ENCODE peak calls at places on chromosomes 16 and 17, in five cellular contexts. I is heart left ventricle, R is EL, C is WTC11, F is mesenchymal stem cell. Q is an unnamed sample.

GRCh38 chr17:72115789-72116520 is 4.9 kb upstream of the SOX9 start:
- DNase-seq in I (no peak), R (no peak), C (peak; percentile 31), F (peak; percentile 25), Q (no peak)

GRCh38 chr16:84220851-84221250 is 19.0 kb downstream of the KCNG4 start:
- DNase-seq in I (no peak), R (peak; percentile 21), C (no peak), F (peak; percentile 20), Q (no peak)

GRCh38 chr16:68383858-68384257 is 64.5 kb downstream of the SMPD3 start:
- DNase-seq in I (no peak), R (no peak), C (no peak), F (no peak), Q (no peak)

GRCh38 chr17:19727466-19728113 is 11.2 kb upstream of the SLC47A2 start:
- DNase-seq in I (peak; percentile 66), R (peak; percentile 11), C (no peak), F (peak; percentile 95), Q (peak; percentile 54)

GRCh38 chr17:82775033-82775823 is 23.4 kb downstream of the TBCD start:
- DNase-seq in I (peak; percentile 63), R (peak; percentile 20), C (peak; percentile 90), F (peak; percentile 45), Q (peak; percentile 75)

GRCh38 chr16:1537763-1538289 is 4.4 kb downstream of the TMEM204 start:
- DNase-seq in I (no peak), R (no peak), C (no peak), F (no peak), Q (no peak)

GRCh38 chr17:40417258-40417608 is 463 bp downstream of the TOP2A start:
- DNase-seq in I (no peak), R (no peak), C (no peak), F (no peak), Q (no peak)

GRCh38 chr17:29378495-29378894 is 11.7 kb upstream of the TAOK1 start:
- DNase-seq in I (no peak), R (no peak), C (no peak), F (no peak), Q (no peak)

GRCh38 chr17:41415833-41416335 is 8.5 kb downstream of the KRT37 start:
- DNase-seq in I (no peak), R (peak; percentile 85), C (no peak), F (peak; percentile 36), Q (no peak)

GRCh38 chr16:58638148-58639036 is 8.8 kb upstream of the CNOT1 start:
- DNase-seq in I (peak; percentile 21), R (peak; percentile 89), C (peak; percentile 45), F (peak; percentile 80), Q (peak; percentile 44)

GRCh38 chr16:19294156-19294649 is 8.7 kb downstream of the CLEC19A start:
- DNase-seq in I (peak; percentile 56), R (no peak), C (no peak), F (no peak), Q (peak; percentile 66)

GRCh38 chr17:66548158-66548557 is 245.7 kb downstream of the PRKCA start:
- DNase-seq in I (no peak), R (peak; percentile 76), C (no peak), F (peak; percentile 40), Q (no peak)

GRCh38 chr17:2564876-2565275 is 28.6 kb upstream of the PAFAH1B1 start:
- DNase-seq in I (no peak), R (no peak), C (no peak), F (no peak), Q (no peak)

GRCh38 chr17:1693339-1693738 is 8.7 kb upstream of the PRPF8 start:
- DNase-seq in I (no peak), R (peak; percentile 50), C (no peak), F (peak; percentile 71), Q (no peak)

GRCh38 chr16:57167951-57168350 is 17.9 kb downstream of the PSME3IP1 start:
- DNase-seq in I (no peak), R (peak; percentile 58), C (no peak), F (peak; percentile 78), Q (no peak)

GRCh38 chr16:81263470-81264200 is 25.1 kb downstream of the BCO1 start:
- DNase-seq in I (no peak), R (no peak), C (no peak), F (no peak), Q (no peak)

GRCh38 chr17:44122825-44123355 is 551 bp downstream of the HDAC5 start:
- DNase-seq in I (no peak), R (no peak), C (no peak), F (no peak), Q (no peak)

GRCh38 chr17:55344514-55344997 is 77.1 kb downstream of the MMD start:
- DNase-seq in I (no peak), R (no peak), C (no peak), F (no peak), Q (no peak)

GRCh38 chr17:82698974-82699442 is 510 bp upstream of the RAB40B start:
- DNase-seq in I (no peak), R (no peak), C (no peak), F (no peak), Q (no peak)

GRCh38 chr16:16974192-16974591 is 496.6 kb downstream of the XYLT1 start:
- DNase-seq in I (no peak), R (no peak), C (no peak), F (no peak), Q (no peak)

GRCh38 chr17:15981646-15982580 is 17.6 kb downstream of the ZSWIM7 start:
- DNase-seq in I (no peak), R (peak; percentile 71), C (no peak), F (peak; percentile 80), Q (no peak)

GRCh38 chr17:42818379-42818778 is 5.7 kb downstream of the BECN1 start:
- DNase-seq in I (no peak), R (peak; percentile 37), C (no peak), F (no peak), Q (no peak)

GRCh38 chr16:81796035-81796434 is 16.9 kb downstream of the PLCG2 start:
- DNase-seq in I (no peak), R (no peak), C (no peak), F (no peak), Q (no peak)

GRCh38 chr16:84785843-84786538 is 33.8 kb upstream of the CRISPLD2 start:
- DNase-seq in I (peak; percentile 54), R (peak; percentile 37), C (no peak), F (peak; percentile 31), Q (peak; percentile 37)

GRCh38 chr16:11672206-11673090 is 4.2 kb downstream of the SNN start:
- DNase-seq in I (peak; percentile 55), R (no peak), C (no peak), F (no peak), Q (no peak)

GRCh38 chr16:566475-567361 is at the start of gene NHLRC4:
- DNase-seq in I (peak; percentile 85), R (peak; percentile 58), C (peak; percentile 76), F (peak; percentile 71), Q (peak; percentile 82)

GRCh38 chr17:48155889-48156670 is 48.5 kb downstream of the SNX11 start:
- DNase-seq in I (no peak), R (no peak), C (peak; percentile 36), F (no peak), Q (no peak)

GRCh38 chr16:55832788-55833583 is at the start of gene CES1:
- DNase-seq in I (peak; percentile 39), R (no peak), C (no peak), F (no peak), Q (peak; percentile 69)

GRCh38 chr17:48603959-48604769 is 622 bp downstream of the HOXB6 start:
- DNase-seq in I (no peak), R (no peak), C (no peak), F (peak; percentile 80), Q (no peak)

GRCh38 chr16:49348408-49349176 is 25.0 kb upstream of the C16orf78 start:
- DNase-seq in I (no peak), R (no peak), C (peak; percentile 42), F (no peak), Q (no peak)

GRCh38 chr16:31033709-31034492 is 543 bp downstream of the STX4 start:
- DNase-seq in I (peak; percentile 92), R (peak; percentile 81), C (peak; percentile 92), F (peak; percentile 84), Q (peak; percentile 94)

GRCh38 chr16:58855291-58855823 is 121.2 kb upstream of the GOT2 start:
- DNase-seq in I (no peak), R (no peak), C (no peak), F (no peak), Q (no peak)

GRCh38 chr17:80195671-80196529 is 24.2 kb downstream of the SGSH start:
- DNase-seq in I (no peak), R (peak; percentile 25), C (peak; percentile 81), F (peak; percentile 14), Q (no peak)

GRCh38 chr16:86585821-86586611 is 7.7 kb downstream of the FOXL1 start:
- DNase-seq in I (no peak), R (peak; percentile 88), C (no peak), F (peak; percentile 83), Q (no peak)

GRCh38 chr17:38455288-38455915 is 27.1 kb downstream of the ARHGAP23 start:
- DNase-seq in I (no peak), R (no peak), C (no peak), F (peak; percentile 14), Q (no peak)

GRCh38 chr16:57235128-57236092 is 9.6 kb upstream of the ARL2BP start:
- DNase-seq in I (no peak), R (peak; percentile 84), C (no peak), F (peak; percentile 56), Q (no peak)

GRCh38 chr17:6554871-6555330 is 1.5 kb downstream of the PITPNM3 start:
- DNase-seq in I (no peak), R (no peak), C (peak; percentile 35), F (no peak), Q (no peak)

GRCh38 chr16:84985079-84986065 is 26.0 kb downstream of the ZDHHC7 start:
- DNase-seq in I (no peak), R (peak; percentile 90), C (no peak), F (peak; percentile 82), Q (no peak)

Q was measured in left cardiac atrium.